ENCODE peak calls at places on chromosome 6, in five cellular contexts. P is upper lobe of left lung, G is heart left ventricle, S is A549, A is spleen. V is an unnamed sample. For H3K4me1, the result is how much of the 10 kb centered on the place peaks cover.

GRCh38 chr6:69122407-69122773 is 487.3 kb downstream of the ADGRB3 start:
- DNase-seq in A (no peak), G (no peak), S (no peak), P (no peak), V (no peak)

GRCh38 chr6:98847767-98848538 is 13.6 kb downstream of the POU3F2 start:
- DNase-seq in S (no peak), A (peak), P (no peak), G (no peak), V (no peak)

GRCh38 chr6:13284646-13285045 is 43.7 kb downstream of the TBC1D7 start:
- DNase-seq in P (no peak), G (no peak), A (no peak), S (no peak), V (no peak)

GRCh38 chr6:111605100-111605748 is 454 bp downstream of the TRAF3IP2 start:
- DNase-seq in S (peak), A (peak), G (peak), P (peak), V (peak)

GRCh38 chr6:41536884-41537347 is 9.3 kb upstream of the FOXP4 start:
- DNase-seq in G (no peak), A (no peak), S (no peak), P (peak), V (no peak)

GRCh38 chr6:145214570-145214969 is 520.8 kb downstream of the EPM2A start:
- DNase-seq in P (no peak), S (no peak), G (no peak), A (no peak), V (no peak)

GRCh38 chr6:112243861-112244415 is 10.4 kb downstream of the LAMA4 start:
- DNase-seq in A (no peak), G (no peak), P (no peak), S (no peak), V (no peak)

GRCh38 chr6:150142657-150143501 is at the start of gene PPP1R14C:
- DNase-seq in S (no peak), P (peak), G (peak), A (no peak), V (no peak)

GRCh38 chr6:74222768-74223321 is 526.8 kb downstream of the CD109 start:
- DNase-seq in A (no peak), G (no peak), P (no peak), S (no peak), V (no peak)

GRCh38 chr6:131948692-131949614 is 2.2 kb downstream of the CCN2 start:
- DNase-seq in G (no peak), S (no peak), A (no peak), P (no peak), V (no peak)

GRCh38 chr6:28081486-28081751 is 1.1 kb downstream of the ZNF165 start:
- DNase-seq in S (no peak), P (no peak), A (no peak), G (no peak), V (no peak)

GRCh38 chr6:56581561-56581960 is 61.1 kb downstream of the DST start:
- DNase-seq in A (no peak), P (no peak), S (no peak), G (no peak), V (no peak)

GRCh38 chr6:157396026-157396425 is 15.0 kb downstream of the ZDHHC14 start:
- DNase-seq in A (no peak), G (no peak), P (no peak), S (no peak), V (no peak)

GRCh38 chr6:166932616-166933015 is 23.7 kb downstream of the RNASET2 start:
- DNase-seq in P (no peak), S (no peak), G (no peak), A (peak), V (no peak)

GRCh38 chr6:107488174-107488874 is 1.6 kb upstream of the SOBP start:
- DNase-seq in P (no peak), S (peak), A (no peak), G (no peak), V (no peak)

GRCh38 chr6:34696189-34696738 is 303 bp downstream of the ILRUN start:
- DNase-seq in G (no peak), A (no peak), S (no peak), P (no peak), V (no peak)

GRCh38 chr6:75673885-75674284 is 72.2 kb downstream of the SENP6 start:
- DNase-seq in P (no peak), G (no peak), S (no peak), A (no peak), V (no peak)
- H3K4me3 ChIP-seq in P (no peak), G (no peak), S (no peak), A (no peak), V (no peak)

DNA sequence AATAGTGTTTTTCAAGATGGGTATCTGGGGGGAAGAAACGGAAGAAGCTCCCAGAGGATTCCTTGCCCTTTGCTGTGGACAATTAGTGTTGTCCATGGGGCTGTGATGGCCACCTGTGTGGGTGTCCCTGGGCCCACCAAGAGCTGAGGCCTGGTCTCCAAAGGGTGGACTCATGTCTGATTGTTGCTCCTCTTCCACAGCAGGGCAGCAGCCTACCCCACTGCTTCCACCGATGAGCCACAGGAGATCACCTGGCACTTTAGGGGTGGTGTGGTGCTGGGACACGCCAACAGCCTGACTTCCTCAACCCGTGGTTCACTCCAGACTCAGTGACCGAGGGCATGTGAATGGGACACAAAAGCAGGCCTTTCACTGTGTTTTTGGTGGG is 25.1 kb downstream of the PRPH2 start:
- DNase-seq in P (no peak), G (no peak), A (no peak), S (no peak), V (no peak)
- H3K4me1 ChIP-seq in P (under half), G (under half), A (under half), S (under half), V (under half)

DNA sequence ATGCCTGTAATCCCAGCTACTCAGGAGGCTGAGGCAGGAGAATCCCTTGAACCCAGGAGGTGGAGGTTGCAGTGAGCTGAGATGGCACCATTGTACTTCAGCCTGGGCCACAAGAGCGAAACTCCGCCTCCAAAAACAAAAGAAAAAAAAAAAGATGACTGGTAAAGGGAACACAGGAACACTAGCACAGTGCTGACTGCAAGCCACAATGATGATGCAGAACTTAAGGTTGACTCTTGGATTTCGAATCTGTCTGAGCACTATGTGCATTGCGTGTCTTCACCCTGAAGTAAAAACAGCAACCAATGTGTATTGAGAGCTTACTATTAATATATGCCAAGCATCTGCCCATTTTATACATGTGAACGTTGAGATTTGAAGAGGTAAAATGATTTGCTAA is 27.6 kb upstream of the LIN28B start:
- DNase-seq in P (no peak), G (no peak), S (no peak), A (no peak), V (no peak)
- H3K4me3 ChIP-seq in P (no peak), G (no peak), S (no peak), A (no peak), V (no peak)

GRCh38 chr6:169291148-169291547 is 37.5 kb upstream of the THBS2 start:
- DNase-seq in S (no peak), G (no peak), A (no peak), P (no peak), V (no peak)
- H3K4me1 ChIP-seq in S (under half), G (under half), A (under half), P (under half), V (under half)

GRCh38 chr6:90496191-90496590 is 90.7 kb downstream of the MAP3K7 start:
- DNase-seq in P (no peak), S (no peak), A (no peak), G (no peak), V (no peak)
- H3K4me3 ChIP-seq in P (no peak), S (no peak), A (no peak), G (no peak), V (no peak)

GRCh38 chr6:159099311-159099710 is 54.5 kb upstream of the TAGAP start:
- DNase-seq in A (no peak), S (no peak), P (no peak), G (no peak), V (no peak)

GRCh38 chr6:159100789-159101182 is 56.0 kb upstream of the TAGAP start:
- DNase-seq in S (no peak), A (no peak), G (no peak), P (no peak), V (no peak)

GRCh38 chr6:159101656-159102055 is 56.9 kb upstream of the TAGAP start:
- DNase-seq in P (no peak), S (no peak), G (no peak), A (no peak), V (no peak)

GRCh38 chr6:159098636-159099106 is 53.9 kb upstream of the TAGAP start:
- DNase-seq in P (peak), S (no peak), A (peak), G (no peak), V (no peak)

GRCh38 chr6:159100011-159100788 is 55.4 kb upstream of the TAGAP start:
- DNase-seq in P (no peak), A (no peak), S (no peak), G (no peak), V (no peak)
- H3K4me1 ChIP-seq in P (under half), A (under half), S (under half), G (under half), V (under half)

GRCh38 chr6:54074109-54074508 is 37.1 kb upstream of the MLIP start:
- DNase-seq in A (no peak), P (no peak), G (no peak), S (no peak), V (no peak)
- H3K4me3 ChIP-seq in A (no peak), P (no peak), G (no peak), S (no peak), V (no peak)

V was measured in esophagus muscularis mucosa.